ENCODE peak calls at places on chromosome 2, in five cellular contexts. One of them, this sample, is unnamed. For H3K27me3 and H3K4me1, the result is how much of the 10 kb centered on the place peaks cover.

GRCh38 chr2:147538088-147538487 is 306.7 kb upstream of the ACVR2A start:
- DNase-seq in lung: no peak
- DNase-seq in PC-9: no peak
- DNase-seq in colonic mucosa: no peak
- DNase-seq in GM23248: peak
- DNase-seq in this sample: no peak

GRCh38 chr2:38446418-38446817 is 69.3 kb upstream of the ATL2 start:
- DNase-seq in lung: no peak
- DNase-seq in PC-9: no peak
- DNase-seq in colonic mucosa: no peak
- DNase-seq in GM23248: no peak
- DNase-seq in this sample: peak

GRCh38 chr2:207767461-207768167 is 2.1 kb downstream of the FZD5 start:
- DNase-seq in lung: peak
- DNase-seq in PC-9: no peak
- DNase-seq in colonic mucosa: peak
- DNase-seq in GM23248: peak
- DNase-seq in this sample: peak

GRCh38 chr2:188974184-188974583 is at the start of gene COL3A1:
- DNase-seq in lung: no peak
- DNase-seq in PC-9: no peak
- DNase-seq in colonic mucosa: peak
- DNase-seq in GM23248: peak
- DNase-seq in this sample: no peak

GRCh38 chr2:177888581-177888980 is 184.0 kb downstream of the PDE11A start:
- DNase-seq in lung: no peak
- DNase-seq in PC-9: no peak
- DNase-seq in colonic mucosa: no peak
- DNase-seq in GM23248: no peak
- DNase-seq in this sample: no peak

GRCh38 chr2:143171817-143172216 is 42.6 kb downstream of the ARHGAP15 start:
- DNase-seq in lung: no peak
- DNase-seq in PC-9: no peak
- DNase-seq in colonic mucosa: no peak
- DNase-seq in GM23248: peak
- DNase-seq in this sample: no peak

GRCh38 chr2:25251032-25251460 is 82.7 kb upstream of the POMC start:
- DNase-seq in lung: no peak
- DNase-seq in PC-9: no peak
- DNase-seq in colonic mucosa: no peak
- DNase-seq in GM23248: no peak
- DNase-seq in this sample: no peak

GRCh38 chr2:239833728-239834109 is 191.4 kb downstream of the NDUFA10 start:
- DNase-seq in lung: peak
- DNase-seq in PC-9: no peak
- DNase-seq in colonic mucosa: peak
- DNase-seq in GM23248: no peak
- DNase-seq in this sample: no peak

GRCh38 chr2:47653909-47654789 is 128.8 kb upstream of the MSH6 start:
- DNase-seq in lung: no peak
- DNase-seq in PC-9: peak
- DNase-seq in colonic mucosa: peak
- DNase-seq in GM23248: no peak
- DNase-seq in this sample: peak

GRCh38 chr2:55862269-55862668 is 61.3 kb downstream of the EFEMP1 start:
- DNase-seq in lung: peak
- DNase-seq in PC-9: peak
- DNase-seq in colonic mucosa: no peak
- DNase-seq in GM23248: peak
- DNase-seq in this sample: no peak

GRCh38 chr2:189253841-189254240 is 74.3 kb upstream of the COL5A2 start:
- DNase-seq in lung: no peak
- DNase-seq in PC-9: no peak
- DNase-seq in colonic mucosa: no peak
- DNase-seq in GM23248: peak
- DNase-seq in this sample: no peak

GRCh38 chr2:231295363-231295655 is 96.9 kb downstream of the ARMC9 start:
- DNase-seq in lung: no peak
- DNase-seq in PC-9: no peak
- DNase-seq in colonic mucosa: no peak
- DNase-seq in GM23248: no peak
- DNase-seq in this sample: no peak

GRCh38 chr2:122421777-122422176 is 666.3 kb downstream of the TSN start:
- DNase-seq in lung: no peak
- DNase-seq in PC-9: no peak
- DNase-seq in colonic mucosa: no peak
- DNase-seq in GM23248: peak
- DNase-seq in this sample: no peak

GRCh38 chr2:64354857-64355680 is 98.9 kb upstream of the LGALSL start:
- DNase-seq in lung: no peak
- DNase-seq in PC-9: peak
- DNase-seq in colonic mucosa: no peak
- DNase-seq in GM23248: peak
- DNase-seq in this sample: no peak

GRCh38 chr2:173545364-173545734 is 190.7 kb downstream of the CDCA7 start:
- DNase-seq in lung: no peak
- DNase-seq in PC-9: no peak
- DNase-seq in colonic mucosa: peak
- DNase-seq in GM23248: no peak
- DNase-seq in this sample: no peak

GRCh38 chr2:105315314-105315713 is 14.2 kb downstream of the TGFBRAP1 start:
- DNase-seq in lung: no peak
- DNase-seq in PC-9: no peak
- DNase-seq in colonic mucosa: no peak
- DNase-seq in GM23248: no peak
- DNase-seq in this sample: no peak

GRCh38 chr2:65514555-65515195 is 82.3 kb upstream of the SPRED2 start:
- DNase-seq in lung: no peak
- DNase-seq in PC-9: no peak
- DNase-seq in colonic mucosa: no peak
- DNase-seq in GM23248: peak
- DNase-seq in this sample: no peak

GRCh38 chr2:204680576-204680975 is 135.3 kb downstream of the PARD3B start:
- DNase-seq in lung: no peak
- DNase-seq in PC-9: no peak
- DNase-seq in colonic mucosa: no peak
- DNase-seq in GM23248: no peak
- DNase-seq in this sample: no peak

GRCh38 chr2:209383212-209383611 is 40.6 kb upstream of the MAP2 start:
- DNase-seq in lung: no peak
- DNase-seq in PC-9: peak
- DNase-seq in colonic mucosa: no peak
- DNase-seq in GM23248: peak
- DNase-seq in this sample: no peak

GRCh38 chr2:2540406-2540805 is 209.3 kb upstream of the MYT1L start:
- DNase-seq in lung: no peak
- DNase-seq in PC-9: no peak
- DNase-seq in colonic mucosa: no peak
- DNase-seq in GM23248: no peak
- DNase-seq in this sample: no peak

GRCh38 chr2:60984717-60985116 is 32.8 kb upstream of the PEX13 start:
- DNase-seq in lung: no peak
- DNase-seq in PC-9: no peak
- DNase-seq in colonic mucosa: no peak
- DNase-seq in GM23248: no peak
- DNase-seq in this sample: no peak

GRCh38 chr2:45285791-45286390 is 276.6 kb upstream of the SIX2 start:
- DNase-seq in lung: no peak
- DNase-seq in PC-9: no peak
- DNase-seq in colonic mucosa: no peak
- DNase-seq in GM23248: peak
- DNase-seq in this sample: no peak

GRCh38 chr2:28729698-28730097 is 21.9 kb upstream of the PPP1CB start:
- DNase-seq in lung: no peak
- DNase-seq in PC-9: peak
- DNase-seq in colonic mucosa: no peak
- DNase-seq in GM23248: peak
- DNase-seq in this sample: no peak

GRCh38 chr2:222351035-222351434 is 52.2 kb upstream of the PAX3 start:
- DNase-seq in lung: no peak
- DNase-seq in PC-9: no peak
- DNase-seq in colonic mucosa: no peak
- DNase-seq in GM23248: no peak
- DNase-seq in this sample: no peak

GRCh38 chr2:182559623-182560022 is 132.8 kb upstream of the PDE1A start:
- DNase-seq in lung: no peak
- DNase-seq in PC-9: no peak
- DNase-seq in colonic mucosa: no peak
- DNase-seq in GM23248: peak
- DNase-seq in this sample: no peak

GRCh38 chr2:85748039-85748438 is 5.8 kb upstream of the ATOH8 start:
- DNase-seq in lung: no peak
- DNase-seq in PC-9: no peak
- DNase-seq in colonic mucosa: no peak
- DNase-seq in GM23248: no peak
- DNase-seq in this sample: no peak

GRCh38 chr2:85746313-85747004 is 7.3 kb upstream of the ATOH8 start:
- DNase-seq in lung: no peak
- DNase-seq in PC-9: no peak
- DNase-seq in colonic mucosa: no peak
- DNase-seq in GM23248: peak
- DNase-seq in this sample: no peak

GRCh38 chr2:85745619-85746018 is 8.2 kb upstream of the ATOH8 start:
- DNase-seq in lung: no peak
- DNase-seq in PC-9: no peak
- DNase-seq in colonic mucosa: no peak
- DNase-seq in GM23248: no peak
- DNase-seq in this sample: no peak

GRCh38 chr2:85748948-85749875 is 4.6 kb upstream of the ATOH8 start:
- DNase-seq in lung: no peak
- DNase-seq in PC-9: no peak
- DNase-seq in colonic mucosa: no peak
- DNase-seq in GM23248: peak
- DNase-seq in this sample: no peak

DNA sequence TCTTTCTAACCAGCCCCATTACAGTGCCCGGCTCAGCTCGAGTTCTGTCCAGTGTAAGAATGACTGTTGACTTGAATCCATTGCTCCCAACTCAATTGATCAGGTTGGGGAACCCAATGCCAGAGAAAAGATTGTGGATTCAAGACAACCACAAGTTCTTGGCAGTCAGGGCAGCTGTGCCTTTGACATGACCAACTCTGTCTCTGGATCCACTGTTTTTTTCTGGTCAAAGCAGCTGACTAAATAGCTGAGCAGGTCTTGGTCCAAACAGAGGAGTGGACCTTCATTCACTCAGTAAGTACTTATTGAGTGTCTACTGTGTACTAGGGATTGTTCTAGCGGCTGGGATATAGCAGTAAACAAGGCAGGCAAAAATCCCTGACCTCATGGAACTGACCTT is 6.3 kb upstream of the ATOH8 start:
- DNase-seq in lung: no peak
- DNase-seq in PC-9: no peak
- DNase-seq in colonic mucosa: no peak
- DNase-seq in GM23248: no peak
- DNase-seq in this sample: no peak
- H3K27me3 ChIP-seq in lung: under half
- H3K27me3 ChIP-seq in PC-9: under half
- H3K27me3 ChIP-seq in colonic mucosa: under half
- H3K27me3 ChIP-seq in GM23248: under half
- H3K27me3 ChIP-seq in this sample: under half

GRCh38 chr2:41879367-41879871 is 168.4 kb upstream of the PKDCC start:
- DNase-seq in lung: no peak
- DNase-seq in PC-9: no peak
- DNase-seq in colonic mucosa: no peak
- DNase-seq in GM23248: no peak
- DNase-seq in this sample: peak
- H3K4me3 ChIP-seq in lung: no peak
- H3K4me3 ChIP-seq in PC-9: no peak
- H3K4me3 ChIP-seq in colonic mucosa: no peak
- H3K4me3 ChIP-seq in GM23248: no peak
- H3K4me3 ChIP-seq in this sample: no peak

DNA sequence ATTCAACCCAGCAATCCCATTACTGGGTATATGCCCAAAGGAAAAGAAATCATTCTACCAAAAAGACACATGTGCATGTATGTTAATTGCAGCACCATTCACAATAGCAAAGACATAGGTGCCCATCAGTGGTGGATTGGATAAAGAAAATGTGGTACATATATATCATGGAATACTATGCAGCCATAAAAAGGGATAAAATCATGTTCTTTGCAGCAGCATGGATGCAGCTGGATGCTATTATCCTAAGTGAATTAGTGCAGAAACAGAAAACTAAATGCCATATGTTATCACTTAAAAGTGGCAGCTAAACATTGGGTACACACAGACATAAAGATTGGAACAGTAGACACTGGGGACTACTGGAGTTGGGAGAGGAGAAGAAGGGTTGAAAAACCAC is 82.2 kb downstream of the MYO3B start:
- DNase-seq in lung: no peak
- DNase-seq in PC-9: no peak
- DNase-seq in colonic mucosa: no peak
- DNase-seq in GM23248: no peak
- DNase-seq in this sample: no peak
- H3K4me1 ChIP-seq in lung: under half
- H3K4me1 ChIP-seq in PC-9: under half
- H3K4me1 ChIP-seq in colonic mucosa: under half
- H3K4me1 ChIP-seq in GM23248: under half
- H3K4me1 ChIP-seq in this sample: under half

GRCh38 chr2:72894466-72894865 is 7.3 kb downstream of the SPR start:
- DNase-seq in lung: no peak
- DNase-seq in PC-9: no peak
- DNase-seq in colonic mucosa: no peak
- DNase-seq in GM23248: no peak
- DNase-seq in this sample: peak

GRCh38 chr2:72895154-72895553 is 7.9 kb downstream of the SPR start:
- DNase-seq in lung: no peak
- DNase-seq in PC-9: no peak
- DNase-seq in colonic mucosa: no peak
- DNase-seq in GM23248: no peak
- DNase-seq in this sample: no peak

GRCh38 chr2:72896446-72896845 is 9.2 kb downstream of the SPR start:
- DNase-seq in lung: no peak
- DNase-seq in PC-9: no peak
- DNase-seq in colonic mucosa: no peak
- DNase-seq in GM23248: peak
- DNase-seq in this sample: no peak

GRCh38 chr2:72897785-72898184 is 10.6 kb downstream of the SPR start:
- DNase-seq in lung: no peak
- DNase-seq in PC-9: no peak
- DNase-seq in colonic mucosa: no peak
- DNase-seq in GM23248: no peak
- DNase-seq in this sample: no peak

DNA sequence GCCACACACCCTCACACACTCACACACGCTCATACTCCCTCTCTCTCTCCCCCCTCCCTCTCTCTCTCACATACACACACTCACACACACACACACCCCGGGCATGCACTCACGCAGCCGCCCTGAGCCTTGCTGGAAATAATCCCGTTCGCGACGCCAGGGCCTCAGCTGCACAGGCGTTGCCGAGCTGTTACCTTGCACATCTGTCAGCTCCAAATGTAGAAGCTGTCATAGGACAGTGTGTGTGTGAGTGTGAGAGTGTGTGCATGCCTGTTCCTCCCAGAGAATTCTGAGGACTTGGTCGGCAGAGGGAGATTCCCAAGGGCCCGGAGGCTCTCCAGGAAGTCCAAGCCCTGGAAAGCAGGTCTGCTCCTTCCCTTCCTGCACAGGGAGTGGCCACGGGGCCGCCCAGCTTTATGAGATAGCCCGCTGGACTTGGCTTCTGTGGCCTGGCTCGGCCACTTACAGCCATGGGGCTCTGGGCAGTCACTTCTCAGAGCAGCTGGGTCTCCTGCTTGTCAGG is 8.6 kb downstream of the SPR start:
- DNase-seq in lung: no peak
- DNase-seq in PC-9: no peak
- DNase-seq in colonic mucosa: peak
- DNase-seq in GM23248: peak
- DNase-seq in this sample: peak
- H3K27me3 ChIP-seq in lung: under half
- H3K27me3 ChIP-seq in PC-9: under half
- H3K27me3 ChIP-seq in colonic mucosa: under half
- H3K27me3 ChIP-seq in GM23248: under half
- H3K27me3 ChIP-seq in this sample: under half